ENCODE peak calls at places on chromosomes 16 and 17, in seven cellular contexts. Q is HFF-Myc; L is IMR-90; K is kidney; G is AG08396; O is naive thymus-derived CD8-positive, alpha-beta T cell; A is T-helper 9 cell. W is an unnamed sample.

GRCh38 chr17:20281860-20282259 is 185.5 kb downstream of the LGALS9B start:
- DNase-seq in Q (no peak), L (no peak), K (no peak), G (no peak), O (no peak), A (no peak), W (no peak)

GRCh38 chr17:1649116-1649843 is 386 bp downstream of the RILP start:
- DNase-seq in Q (no peak), L (peak), K (peak), G (peak), O (peak), A (peak), W (peak)

GRCh38 chr17:43342601-43342905 is 56.2 kb upstream of the ARL4D start:
- DNase-seq in Q (no peak), L (no peak), K (no peak), G (no peak), O (no peak), A (no peak), W (no peak)

GRCh38 chr16:65702707-65703402 is 581.0 kb upstream of the CDH11 start:
- DNase-seq in Q (no peak), L (no peak), K (no peak), G (no peak), O (no peak), A (no peak), W (no peak)

GRCh38 chr16:85054948-85055502 is 27.4 kb downstream of the KIAA0513 start:
- DNase-seq in Q (no peak), L (no peak), K (no peak), G (no peak), O (no peak), A (no peak), W (no peak)

GRCh38 chr17:75720656-75721462 is at the start of gene ITGB4:
- DNase-seq in Q (no peak), L (no peak), K (peak), G (peak), O (peak), A (peak), W (peak)

GRCh38 chr17:63647065-63647725 is 25.0 kb downstream of the MAP3K3 start:
- DNase-seq in Q (no peak), L (peak), K (no peak), G (peak), O (no peak), A (no peak), W (peak)

GRCh38 chr16:51225902-51226301 is 74.8 kb upstream of the SALL1 start:
- DNase-seq in Q (no peak), L (no peak), K (no peak), G (no peak), O (no peak), A (no peak), W (no peak)

GRCh38 chr16:48511071-48511540 is 98.9 kb downstream of the N4BP1 start:
- DNase-seq in Q (no peak), L (peak), K (peak), G (peak), O (no peak), A (no peak), W (peak)

GRCh38 chr17:57875109-57876022 is 25.5 kb upstream of the MRPS23 start:
- DNase-seq in Q (peak), L (peak), K (peak), G (peak), O (no peak), A (no peak), W (peak)

GRCh38 chr16:87860553-87861299 is 8.6 kb downstream of the SLC7A5 start:
- DNase-seq in Q (peak), L (peak), K (no peak), G (no peak), O (no peak), A (no peak), W (peak)

GRCh38 chr17:31802502-31802901 is 56.5 kb downstream of the COPRS start:
- DNase-seq in Q (no peak), L (no peak), K (no peak), G (no peak), O (no peak), A (no peak), W (no peak)

GRCh38 chr17:63573634-63574033 is 23.4 kb downstream of the DCAF7 start:
- DNase-seq in Q (no peak), L (no peak), K (no peak), G (peak), O (no peak), A (no peak), W (peak)

GRCh38 chr17:7429722-7430121 is 1.1 kb downstream of the SPEM3 start:
- DNase-seq in Q (no peak), L (no peak), K (no peak), G (no peak), O (no peak), A (no peak), W (no peak)

GRCh38 chr17:50191070-50192045 is 10.1 kb downstream of the COL1A1 start:
- DNase-seq in Q (no peak), L (peak), K (peak), G (no peak), O (no peak), A (no peak), W (no peak)

GRCh38 chr17:59734226-59734625 is 26.8 kb downstream of the VMP1 start:
- DNase-seq in Q (no peak), L (no peak), K (no peak), G (no peak), O (no peak), A (no peak), W (no peak)